ENCODE peak calls at places on chromosome 7, in five cellular contexts. One of them, this sample, is unnamed.

GRCh38 chr7:29851487-29851886 is 45.2 kb downstream of the WIPF3 start:
- DNase-seq in GM13976: no peak
- DNase-seq in IMR-90: no peak
- DNase-seq in thoracic aorta: no peak
- DNase-seq in GM20000: no peak
- DNase-seq in this sample: no peak

GRCh38 chr7:27364344-27364758 is 121.7 kb downstream of the EVX1 start:
- DNase-seq in GM20000: no peak
- DNase-seq in GM13976: no peak
- DNase-seq in IMR-90: peak
- DNase-seq in thoracic aorta: no peak
- DNase-seq in this sample: peak

GRCh38 chr7:40470817-40471216 is 336.0 kb downstream of the SUGCT start:
- DNase-seq in thoracic aorta: no peak
- DNase-seq in GM20000: no peak
- DNase-seq in GM13976: no peak
- DNase-seq in IMR-90: peak
- DNase-seq in this sample: no peak

GRCh38 chr7:131945313-131945831 is 388.9 kb upstream of the PODXL start:
- DNase-seq in GM13976: peak
- DNase-seq in thoracic aorta: no peak
- DNase-seq in GM20000: peak
- DNase-seq in IMR-90: peak
- DNase-seq in this sample: peak

GRCh38 chr7:117085275-117085674 is 132.0 kb downstream of the ST7 start:
- DNase-seq in GM13976: no peak
- DNase-seq in thoracic aorta: no peak
- DNase-seq in GM20000: no peak
- DNase-seq in IMR-90: no peak
- DNase-seq in this sample: no peak

GRCh38 chr7:21412291-21412896 is 15.5 kb upstream of the SP4 start:
- DNase-seq in GM20000: peak
- DNase-seq in thoracic aorta: no peak
- DNase-seq in IMR-90: no peak
- DNase-seq in GM13976: peak
- DNase-seq in this sample: no peak

GRCh38 chr7:96299496-96299895 is 22.4 kb downstream of the SLC25A13 start:
- DNase-seq in IMR-90: no peak
- DNase-seq in GM13976: no peak
- DNase-seq in thoracic aorta: no peak
- DNase-seq in GM20000: no peak
- DNase-seq in this sample: no peak

GRCh38 chr7:108613147-108613948 is 43.7 kb downstream of the DNAJB9 start:
- DNase-seq in thoracic aorta: no peak
- DNase-seq in GM20000: peak
- DNase-seq in IMR-90: peak
- DNase-seq in GM13976: peak
- DNase-seq in this sample: peak

GRCh38 chr7:3007696-3008095 is 36.0 kb downstream of the CARD11 start:
- DNase-seq in GM20000: no peak
- DNase-seq in IMR-90: no peak
- DNase-seq in GM13976: no peak
- DNase-seq in thoracic aorta: no peak
- DNase-seq in this sample: no peak

GRCh38 chr7:104943502-104944343 is 70.3 kb upstream of the KMT2E start:
- DNase-seq in thoracic aorta: no peak
- DNase-seq in IMR-90: no peak
- DNase-seq in GM13976: peak
- DNase-seq in GM20000: peak
- DNase-seq in this sample: no peak

GRCh38 chr7:129741743-129742213 is 130.3 kb downstream of the NRF1 start:
- DNase-seq in GM13976: no peak
- DNase-seq in IMR-90: no peak
- DNase-seq in GM20000: no peak
- DNase-seq in thoracic aorta: no peak
- DNase-seq in this sample: peak

GRCh38 chr7:105654994-105655900 is 74.0 kb upstream of the EFCAB10 start:
- DNase-seq in thoracic aorta: no peak
- DNase-seq in IMR-90: peak
- DNase-seq in GM20000: no peak
- DNase-seq in GM13976: no peak
- DNase-seq in this sample: peak

GRCh38 chr7:142808802-142809583 is 38.2 kb downstream of the PRSS2 start:
- DNase-seq in IMR-90: peak
- DNase-seq in thoracic aorta: no peak
- DNase-seq in GM20000: peak
- DNase-seq in GM13976: peak
- DNase-seq in this sample: peak

GRCh38 chr7:99141756-99142726 is 1.9 kb downstream of the SMURF1 start:
- DNase-seq in GM13976: peak
- DNase-seq in GM20000: peak
- DNase-seq in IMR-90: peak
- DNase-seq in thoracic aorta: peak
- DNase-seq in this sample: peak

GRCh38 chr7:116511552-116512523 is 12.3 kb downstream of the CAV2 start:
- DNase-seq in GM20000: peak
- DNase-seq in IMR-90: peak
- DNase-seq in GM13976: peak
- DNase-seq in thoracic aorta: no peak
- DNase-seq in this sample: peak

GRCh38 chr7:17646181-17646956 is 293.9 kb downstream of the SNX13 start:
- DNase-seq in IMR-90: peak
- DNase-seq in thoracic aorta: no peak
- DNase-seq in GM13976: no peak
- DNase-seq in GM20000: no peak
- DNase-seq in this sample: peak

GRCh38 chr7:117285821-117286220 is 37.0 kb downstream of the WNT2 start:
- DNase-seq in IMR-90: peak
- DNase-seq in GM13976: no peak
- DNase-seq in GM20000: no peak
- DNase-seq in thoracic aorta: no peak
- DNase-seq in this sample: no peak

GRCh38 chr7:41028591-41028990 is 674.3 kb downstream of the INHBA start:
- DNase-seq in GM20000: no peak
- DNase-seq in GM13976: no peak
- DNase-seq in thoracic aorta: no peak
- DNase-seq in IMR-90: no peak
- DNase-seq in this sample: peak

GRCh38 chr7:77837275-77837674 is 38.7 kb downstream of the PHTF2 start:
- DNase-seq in thoracic aorta: no peak
- DNase-seq in IMR-90: no peak
- DNase-seq in GM20000: no peak
- DNase-seq in GM13976: no peak
- DNase-seq in this sample: peak

GRCh38 chr7:148747274-148747673 is 48.6 kb downstream of the CUL1 start:
- DNase-seq in GM13976: no peak
- DNase-seq in thoracic aorta: no peak
- DNase-seq in GM20000: no peak
- DNase-seq in IMR-90: no peak
- DNase-seq in this sample: no peak

GRCh38 chr7:106313966-106314365 is 29.2 kb upstream of the NAMPT start:
- DNase-seq in thoracic aorta: no peak
- DNase-seq in IMR-90: no peak
- DNase-seq in GM20000: no peak
- DNase-seq in GM13976: no peak
- DNase-seq in this sample: no peak

GRCh38 chr7:139125637-139126036 is 16.1 kb upstream of the ZC3HAV1 start:
- DNase-seq in GM20000: no peak
- DNase-seq in IMR-90: no peak
- DNase-seq in GM13976: no peak
- DNase-seq in thoracic aorta: no peak
- DNase-seq in this sample: no peak

GRCh38 chr7:33627741-33628140 is 277.6 kb upstream of the BMPER start:
- DNase-seq in GM20000: no peak
- DNase-seq in IMR-90: no peak
- DNase-seq in GM13976: no peak
- DNase-seq in thoracic aorta: no peak
- DNase-seq in this sample: no peak

GRCh38 chr7:16918288-16918895 is 36.6 kb upstream of the AGR3 start:
- DNase-seq in GM20000: no peak
- DNase-seq in thoracic aorta: no peak
- DNase-seq in IMR-90: peak
- DNase-seq in GM13976: peak
- DNase-seq in this sample: peak

GRCh38 chr7:5472432-5473315 is 49.0 kb upstream of the TNRC18 start:
- DNase-seq in thoracic aorta: no peak
- DNase-seq in GM20000: no peak
- DNase-seq in IMR-90: no peak
- DNase-seq in GM13976: no peak
- DNase-seq in this sample: no peak

GRCh38 chr7:13897825-13898224 is 91.6 kb downstream of the ETV1 start:
- DNase-seq in GM20000: no peak
- DNase-seq in IMR-90: peak
- DNase-seq in GM13976: no peak
- DNase-seq in thoracic aorta: no peak
- DNase-seq in this sample: no peak

GRCh38 chr7:154862153-154862791 is 140.7 kb downstream of the PAXIP1 start:
- DNase-seq in thoracic aorta: no peak
- DNase-seq in IMR-90: no peak
- DNase-seq in GM13976: peak
- DNase-seq in GM20000: no peak
- DNase-seq in this sample: no peak

GRCh38 chr7:27459021-27459728 is 203.5 kb downstream of the HIBADH start:
- DNase-seq in GM13976: no peak
- DNase-seq in GM20000: no peak
- DNase-seq in IMR-90: no peak
- DNase-seq in thoracic aorta: no peak
- DNase-seq in this sample: peak

DNA sequence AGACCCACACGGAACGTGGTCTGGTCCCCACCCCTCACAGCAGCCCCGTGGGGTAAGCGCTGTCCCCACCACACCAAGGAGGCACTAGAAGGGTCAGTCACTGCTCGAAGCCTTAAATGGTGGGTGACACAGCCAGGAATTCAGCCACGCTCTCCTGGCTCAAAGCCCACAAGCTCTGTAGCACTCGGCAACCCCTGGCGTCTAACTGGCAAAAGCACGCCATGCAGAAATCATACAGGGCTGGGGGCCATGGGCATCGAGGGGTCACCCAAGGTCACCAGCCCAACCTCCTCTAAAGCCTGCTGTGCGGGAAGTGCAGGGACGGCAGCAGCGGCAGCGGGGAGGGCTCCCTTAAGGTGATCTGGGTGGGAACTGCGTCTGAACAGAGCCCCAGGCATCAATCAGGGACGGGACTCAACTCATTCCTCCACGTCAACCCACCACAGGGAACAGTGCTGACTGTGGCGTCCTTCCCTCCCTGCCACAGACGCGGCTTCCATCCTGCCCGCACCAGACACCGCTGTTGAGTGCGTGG is 7.8 kb downstream of the GPER1 start:
- DNase-seq in GM13976: no peak
- DNase-seq in IMR-90: no peak
- DNase-seq in GM20000: no peak
- DNase-seq in thoracic aorta: no peak
- DNase-seq in this sample: no peak
- TF ChIP-seq CTCF in GM13976: no peak
- TF ChIP-seq CTCF in IMR-90: no peak
- TF ChIP-seq CTCF in GM20000: no peak
- TF ChIP-seq CTCF in thoracic aorta: peak
- TF ChIP-seq CTCF in this sample: no peak

GRCh38 chr7:112120818-112121217 is 85.4 kb downstream of the DOCK4 start:
- DNase-seq in GM13976: no peak
- DNase-seq in thoracic aorta: no peak
- DNase-seq in GM20000: no peak
- DNase-seq in IMR-90: no peak
- DNase-seq in this sample: no peak
- TF ChIP-seq CTCF in GM13976: no peak
- TF ChIP-seq CTCF in thoracic aorta: no peak
- TF ChIP-seq CTCF in GM20000: no peak
- TF ChIP-seq CTCF in IMR-90: no peak
- TF ChIP-seq CTCF in this sample: no peak

GRCh38 chr7:110084177-110084807 is 1006.6 kb upstream of the LRRN3 start:
- DNase-seq in GM20000: no peak
- DNase-seq in IMR-90: peak
- DNase-seq in thoracic aorta: no peak
- DNase-seq in GM13976: no peak
- DNase-seq in this sample: no peak

GRCh38 chr7:110095372-110096052 is 995.4 kb upstream of the LRRN3 start:
- DNase-seq in GM20000: no peak
- DNase-seq in IMR-90: no peak
- DNase-seq in GM13976: no peak
- DNase-seq in thoracic aorta: no peak
- DNase-seq in this sample: no peak

DNA sequence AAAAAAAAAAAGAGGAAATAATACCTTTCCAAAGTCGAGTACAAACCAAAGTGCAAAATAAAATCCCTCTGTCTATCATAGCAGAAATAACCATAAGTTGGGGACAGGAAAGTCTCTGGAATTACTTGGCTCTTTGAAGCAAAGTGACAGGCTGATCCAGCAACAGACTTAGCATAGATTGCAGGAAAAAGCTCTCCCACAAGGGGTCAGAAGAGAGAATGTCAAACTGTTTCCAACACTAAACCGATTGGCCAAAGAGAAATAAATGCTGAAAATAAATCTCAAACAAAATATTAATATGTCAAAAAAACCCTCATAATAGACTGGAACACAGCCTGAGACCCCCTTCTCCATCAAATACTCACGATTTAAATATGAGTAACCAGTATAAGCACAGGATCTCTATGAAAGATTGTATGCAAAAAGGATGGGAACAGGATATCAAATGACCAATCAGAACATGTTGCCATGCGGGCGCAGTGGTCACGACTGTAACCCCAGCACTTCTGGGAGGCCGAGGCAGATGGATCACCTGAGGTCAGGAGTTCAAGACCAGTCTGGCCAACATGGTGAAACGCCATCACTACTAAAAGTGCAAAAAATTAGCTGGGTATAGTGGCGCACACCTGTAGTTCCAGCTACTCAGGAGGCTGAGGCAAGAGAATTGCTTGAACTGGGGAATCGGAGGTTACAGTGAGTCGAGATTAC is 1000.7 kb upstream of the LRRN3 start:
- DNase-seq in thoracic aorta: no peak
- DNase-seq in GM20000: peak
- DNase-seq in IMR-90: peak
- DNase-seq in GM13976: peak
- DNase-seq in this sample: peak
- TF ChIP-seq CTCF in thoracic aorta: no peak
- TF ChIP-seq CTCF in GM20000: no peak
- TF ChIP-seq CTCF in IMR-90: peak
- TF ChIP-seq CTCF in GM13976: no peak
- TF ChIP-seq CTCF in this sample: peak

DNA sequence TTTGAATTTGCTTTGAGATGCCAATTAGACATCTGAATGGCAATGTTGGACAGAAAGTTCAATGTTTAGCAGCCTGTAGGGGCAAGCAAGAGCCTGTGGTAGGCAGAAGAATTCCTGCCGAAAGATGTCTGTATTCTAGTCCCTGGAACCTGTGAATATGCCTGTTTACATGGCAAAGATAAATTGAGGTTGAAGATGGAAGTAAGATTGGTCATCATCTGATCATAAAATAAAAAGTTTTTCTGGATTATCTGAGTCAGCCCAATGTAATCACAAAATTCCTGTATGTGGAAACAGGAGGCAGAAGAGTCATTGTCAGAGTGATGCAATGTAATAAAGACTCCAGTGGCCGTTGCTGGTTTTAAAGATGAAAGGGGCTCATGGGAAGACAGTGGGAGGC is 430.5 kb downstream of the MDFIC start:
- DNase-seq in GM20000: no peak
- DNase-seq in thoracic aorta: no peak
- DNase-seq in IMR-90: peak
- DNase-seq in GM13976: no peak
- DNase-seq in this sample: peak
- TF ChIP-seq CTCF in GM20000: no peak
- TF ChIP-seq CTCF in thoracic aorta: no peak
- TF ChIP-seq CTCF in IMR-90: no peak
- TF ChIP-seq CTCF in GM13976: no peak
- TF ChIP-seq CTCF in this sample: no peak

GRCh38 chr7:35316549-35316948 is 62.6 kb upstream of the TBX20 start:
- DNase-seq in IMR-90: no peak
- DNase-seq in thoracic aorta: no peak
- DNase-seq in GM13976: no peak
- DNase-seq in GM20000: no peak
- DNase-seq in this sample: no peak
- TF ChIP-seq CTCF in IMR-90: no peak
- TF ChIP-seq CTCF in thoracic aorta: no peak
- TF ChIP-seq CTCF in GM13976: no peak
- TF ChIP-seq CTCF in GM20000: no peak
- TF ChIP-seq CTCF in this sample: no peak

This sample was measured in PC-3.